ENCODE peak calls at places on chromosomes 2 and 18, in nine cellular contexts. One of them, this sample, is unnamed.

GRCh38 chr2:184560603-184561002 is 37.7 kb upstream of the ZNF804A start:
- DNase-seq in RWPE1: no peak
- DNase-seq in fibroblast of mammary gland: no peak
- DNase-seq in tibial artery: no peak
- DNase-seq in astrocyte of the cerebellum: no peak
- DNase-seq in GM20000: no peak
- DNase-seq in BJ: no peak
- DNase-seq in upper lobe of right lung: no peak
- DNase-seq in bronchial epithelial cell: no peak
- DNase-seq in this sample: no peak

GRCh38 chr2:231339318-231339717 is 56.2 kb upstream of the B3GNT7 start:
- DNase-seq in tibial artery: no peak
- DNase-seq in bronchial epithelial cell: no peak
- DNase-seq in astrocyte of the cerebellum: no peak
- DNase-seq in RWPE1: no peak
- DNase-seq in upper lobe of right lung: no peak
- DNase-seq in fibroblast of mammary gland: no peak
- DNase-seq in GM20000: no peak
- DNase-seq in BJ: no peak
- DNase-seq in this sample: peak; percentile 13

GRCh38 chr2:30912056-30912455 is 104.8 kb upstream of the CAPN13 start:
- DNase-seq in upper lobe of right lung: no peak
- DNase-seq in GM20000: no peak
- DNase-seq in tibial artery: no peak
- DNase-seq in astrocyte of the cerebellum: no peak
- DNase-seq in bronchial epithelial cell: no peak
- DNase-seq in fibroblast of mammary gland: no peak
- DNase-seq in RWPE1: no peak
- DNase-seq in BJ: no peak
- DNase-seq in this sample: no peak

GRCh38 chr2:118222643-118223486 is 134.6 kb downstream of the INSIG2 start:
- DNase-seq in tibial artery: no peak
- DNase-seq in upper lobe of right lung: no peak
- DNase-seq in BJ: no peak
- DNase-seq in fibroblast of mammary gland: no peak
- DNase-seq in astrocyte of the cerebellum: no peak
- DNase-seq in GM20000: no peak
- DNase-seq in bronchial epithelial cell: no peak
- DNase-seq in RWPE1: no peak
- DNase-seq in this sample: no peak

GRCh38 chr2:157699806-157700205 is 71.1 kb upstream of the ACVR1C start:
- DNase-seq in BJ: no peak
- DNase-seq in astrocyte of the cerebellum: no peak
- DNase-seq in bronchial epithelial cell: no peak
- DNase-seq in fibroblast of mammary gland: no peak
- DNase-seq in RWPE1: no peak
- DNase-seq in tibial artery: no peak
- DNase-seq in upper lobe of right lung: no peak
- DNase-seq in GM20000: no peak
- DNase-seq in this sample: no peak

GRCh38 chr2:172807011-172807410 is 71.4 kb downstream of the RAPGEF4 start:
- DNase-seq in fibroblast of mammary gland: no peak
- DNase-seq in tibial artery: no peak
- DNase-seq in astrocyte of the cerebellum: no peak
- DNase-seq in BJ: no peak
- DNase-seq in upper lobe of right lung: no peak
- DNase-seq in bronchial epithelial cell: no peak
- DNase-seq in RWPE1: no peak
- DNase-seq in GM20000: no peak
- DNase-seq in this sample: no peak

GRCh38 chr18:76814256-76814655 is 8.1 kb upstream of the ZNF236 start:
- DNase-seq in bronchial epithelial cell: no peak
- DNase-seq in fibroblast of mammary gland: no peak
- DNase-seq in RWPE1: no peak
- DNase-seq in upper lobe of right lung: no peak
- DNase-seq in BJ: no peak
- DNase-seq in astrocyte of the cerebellum: no peak
- DNase-seq in GM20000: no peak
- DNase-seq in tibial artery: no peak
- DNase-seq in this sample: no peak

GRCh38 chr2:59727191-59727590 is 826.3 kb downstream of the BCL11A start:
- DNase-seq in tibial artery: no peak
- DNase-seq in astrocyte of the cerebellum: no peak
- DNase-seq in GM20000: no peak
- DNase-seq in bronchial epithelial cell: no peak
- DNase-seq in upper lobe of right lung: no peak
- DNase-seq in BJ: no peak
- DNase-seq in fibroblast of mammary gland: no peak
- DNase-seq in RWPE1: no peak
- DNase-seq in this sample: no peak

GRCh38 chr2:48050711-48051110 is 144.4 kb upstream of the FBXO11 start:
- DNase-seq in bronchial epithelial cell: no peak
- DNase-seq in GM20000: no peak
- DNase-seq in upper lobe of right lung: no peak
- DNase-seq in tibial artery: no peak
- DNase-seq in BJ: no peak
- DNase-seq in fibroblast of mammary gland: no peak
- DNase-seq in RWPE1: no peak
- DNase-seq in astrocyte of the cerebellum: no peak
- DNase-seq in this sample: no peak

GRCh38 chr2:21163213-21163612 is 39.4 kb downstream of the TDRD15 start:
- DNase-seq in GM20000: no peak
- DNase-seq in upper lobe of right lung: no peak
- DNase-seq in RWPE1: no peak
- DNase-seq in bronchial epithelial cell: no peak
- DNase-seq in fibroblast of mammary gland: no peak
- DNase-seq in tibial artery: no peak
- DNase-seq in BJ: no peak
- DNase-seq in astrocyte of the cerebellum: no peak
- DNase-seq in this sample: no peak

GRCh38 chr18:21443776-21444464 is 156.6 kb downstream of the ESCO1 start:
- DNase-seq in bronchial epithelial cell: no peak
- DNase-seq in fibroblast of mammary gland: peak; percentile 27
- DNase-seq in RWPE1: no peak
- DNase-seq in GM20000: no peak
- DNase-seq in tibial artery: no peak
- DNase-seq in upper lobe of right lung: no peak
- DNase-seq in BJ: no peak
- DNase-seq in astrocyte of the cerebellum: no peak
- DNase-seq in this sample: no peak

GRCh38 chr2:11753886-11754704 is 7.7 kb downstream of the LPIN1 start:
- DNase-seq in RWPE1: peak; percentile 69
- DNase-seq in bronchial epithelial cell: peak; percentile 82
- DNase-seq in astrocyte of the cerebellum: peak; percentile 27
- DNase-seq in fibroblast of mammary gland: peak; percentile 75
- DNase-seq in GM20000: peak; percentile 51
- DNase-seq in tibial artery: no peak
- DNase-seq in BJ: no peak
- DNase-seq in upper lobe of right lung: no peak
- DNase-seq in this sample: peak; percentile 88

GRCh38 chr2:229154381-229154780 is 116.7 kb downstream of the PID1 start:
- DNase-seq in astrocyte of the cerebellum: peak; percentile 87
- DNase-seq in bronchial epithelial cell: no peak
- DNase-seq in RWPE1: no peak
- DNase-seq in fibroblast of mammary gland: peak; percentile 10
- DNase-seq in BJ: no peak
- DNase-seq in upper lobe of right lung: no peak
- DNase-seq in GM20000: no peak
- DNase-seq in tibial artery: no peak
- DNase-seq in this sample: no peak

GRCh38 chr18:59718108-59719057 is 21.2 kb upstream of the CCBE1 start:
- DNase-seq in GM20000: no peak
- DNase-seq in RWPE1: peak; percentile 82
- DNase-seq in astrocyte of the cerebellum: peak; percentile 46
- DNase-seq in bronchial epithelial cell: peak; percentile 80
- DNase-seq in fibroblast of mammary gland: peak; percentile 97
- DNase-seq in BJ: peak; percentile 92
- DNase-seq in upper lobe of right lung: no peak
- DNase-seq in tibial artery: no peak
- DNase-seq in this sample: peak; percentile 68

GRCh38 chr2:227701556-227701955 is 16.3 kb downstream of the SLC19A3 start:
- DNase-seq in RWPE1: no peak
- DNase-seq in BJ: no peak
- DNase-seq in GM20000: no peak
- DNase-seq in upper lobe of right lung: no peak
- DNase-seq in fibroblast of mammary gland: no peak
- DNase-seq in astrocyte of the cerebellum: no peak
- DNase-seq in bronchial epithelial cell: no peak
- DNase-seq in tibial artery: no peak
- DNase-seq in this sample: no peak

GRCh38 chr2:85600951-85601770 is 1.3 kb downstream of the TMEM150A start:
- DNase-seq in fibroblast of mammary gland: no peak
- DNase-seq in upper lobe of right lung: no peak
- DNase-seq in tibial artery: no peak
- DNase-seq in astrocyte of the cerebellum: no peak
- DNase-seq in BJ: no peak
- DNase-seq in RWPE1: no peak
- DNase-seq in GM20000: no peak
- DNase-seq in bronchial epithelial cell: no peak
- DNase-seq in this sample: no peak

GRCh38 chr2:85604568-85605339 is 2.3 kb upstream of the TMEM150A start:
- DNase-seq in astrocyte of the cerebellum: no peak
- DNase-seq in fibroblast of mammary gland: no peak
- DNase-seq in BJ: no peak
- DNase-seq in tibial artery: no peak
- DNase-seq in bronchial epithelial cell: peak; percentile 42
- DNase-seq in upper lobe of right lung: no peak
- DNase-seq in GM20000: no peak
- DNase-seq in RWPE1: peak; percentile 48
- DNase-seq in this sample: no peak

GRCh38 chr2:85601771-85602475 is 575 bp downstream of the TMEM150A start:
- DNase-seq in bronchial epithelial cell: no peak
- DNase-seq in RWPE1: no peak
- DNase-seq in BJ: no peak
- DNase-seq in tibial artery: peak; percentile 77
- DNase-seq in astrocyte of the cerebellum: no peak
- DNase-seq in fibroblast of mammary gland: no peak
- DNase-seq in upper lobe of right lung: peak; percentile 90
- DNase-seq in GM20000: peak; percentile 49
- DNase-seq in this sample: peak; percentile 44

GRCh38 chr2:85600235-85600575 is 2.3 kb downstream of the TMEM150A start:
- DNase-seq in bronchial epithelial cell: no peak
- DNase-seq in fibroblast of mammary gland: no peak
- DNase-seq in GM20000: no peak
- DNase-seq in upper lobe of right lung: no peak
- DNase-seq in RWPE1: no peak
- DNase-seq in astrocyte of the cerebellum: no peak
- DNase-seq in BJ: no peak
- DNase-seq in tibial artery: no peak
- DNase-seq in this sample: no peak

DNA sequence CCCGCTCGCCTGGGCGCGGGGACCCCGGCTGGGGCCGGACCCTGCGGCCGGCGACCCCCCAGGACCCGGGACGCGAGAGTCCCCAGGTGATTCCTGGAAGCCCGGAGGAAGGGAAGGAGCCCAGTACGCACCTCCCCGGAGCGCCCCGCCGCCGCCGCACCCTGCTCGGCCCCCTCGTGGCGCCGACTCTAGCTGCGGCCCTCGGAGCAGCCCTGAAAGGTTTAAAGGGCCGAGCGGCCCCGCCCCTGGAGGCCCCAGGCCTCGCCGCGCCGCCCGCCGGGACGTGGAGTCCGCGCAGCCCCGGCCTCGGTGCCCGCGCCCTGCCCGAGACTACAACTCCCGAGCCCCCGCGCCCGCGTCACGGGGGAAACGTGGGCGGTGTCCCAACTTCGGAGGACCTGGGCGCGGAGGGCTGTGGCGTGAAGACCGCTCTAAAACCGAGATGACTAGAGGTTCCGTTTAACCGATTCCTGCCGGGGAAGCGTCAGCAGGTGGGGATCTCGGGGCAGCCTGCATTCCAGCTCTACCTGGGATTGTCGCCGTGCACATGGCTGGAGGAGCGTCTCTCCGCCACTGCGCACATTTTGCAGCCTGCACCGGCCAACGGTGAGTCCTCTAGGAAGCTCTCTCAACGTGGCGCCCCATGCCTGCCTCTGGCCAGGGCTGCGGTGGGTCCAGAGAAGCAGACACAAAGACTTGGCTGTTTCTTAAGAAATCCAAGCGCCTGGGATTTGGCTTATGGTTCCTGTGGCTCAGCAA is at the start of gene TMEM150A:
- DNase-seq in GM20000: peak; percentile 96
- DNase-seq in fibroblast of mammary gland: peak; percentile 84
- DNase-seq in astrocyte of the cerebellum: peak; percentile 63
- DNase-seq in BJ: no peak
- DNase-seq in tibial artery: peak; percentile 96
- DNase-seq in upper lobe of right lung: peak; percentile 98
- DNase-seq in bronchial epithelial cell: peak; percentile 69
- DNase-seq in RWPE1: peak; percentile 85
- DNase-seq in this sample: peak; percentile 90
- TF ChIP-seq CTCF in GM20000: no peak
- TF ChIP-seq CTCF in fibroblast of mammary gland: no peak
- TF ChIP-seq CTCF in astrocyte of the cerebellum: peak; percentile 13
- TF ChIP-seq CTCF in BJ: peak; percentile 28
- TF ChIP-seq CTCF in tibial artery: peak; percentile 43
- TF ChIP-seq CTCF in upper lobe of right lung: peak; percentile 50
- TF ChIP-seq CTCF in bronchial epithelial cell: peak; percentile 36
- TF ChIP-seq CTCF in RWPE1: no peak
- TF ChIP-seq CTCF in this sample: peak; percentile 30

GRCh38 chr2:129813404-129813803 is 166.1 kb upstream of the RAB6C start:
- DNase-seq in upper lobe of right lung: no peak
- DNase-seq in astrocyte of the cerebellum: no peak
- DNase-seq in tibial artery: no peak
- DNase-seq in fibroblast of mammary gland: peak; percentile 2
- DNase-seq in RWPE1: no peak
- DNase-seq in GM20000: no peak
- DNase-seq in bronchial epithelial cell: peak; percentile 17
- DNase-seq in BJ: no peak
- DNase-seq in this sample: peak; percentile 18
- TF ChIP-seq CTCF in upper lobe of right lung: no peak
- TF ChIP-seq CTCF in astrocyte of the cerebellum: no peak
- TF ChIP-seq CTCF in tibial artery: no peak
- TF ChIP-seq CTCF in fibroblast of mammary gland: no peak
- TF ChIP-seq CTCF in RWPE1: no peak
- TF ChIP-seq CTCF in GM20000: no peak
- TF ChIP-seq CTCF in bronchial epithelial cell: peak; percentile 10
- TF ChIP-seq CTCF in BJ: no peak
- TF ChIP-seq CTCF in this sample: no peak

DNA sequence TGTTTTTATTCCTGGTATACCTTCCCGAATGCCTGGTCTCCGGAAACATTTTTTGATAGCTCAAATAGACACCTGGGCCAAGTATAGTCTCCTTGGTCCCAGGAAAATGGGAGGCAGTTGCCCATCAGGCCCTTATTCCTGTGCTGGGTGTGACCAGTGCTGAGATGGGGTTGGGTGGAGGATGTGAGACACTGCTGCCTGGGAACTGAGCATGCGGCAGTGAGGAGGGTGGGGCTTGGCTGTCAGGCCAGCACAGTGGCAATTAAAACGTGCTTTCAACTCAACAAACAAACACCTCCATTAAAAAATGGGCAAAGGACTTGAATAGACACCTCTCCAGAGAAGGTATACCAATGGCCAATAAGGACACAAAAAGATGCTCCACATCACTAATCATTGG is 12.5 kb downstream of the KLHL29 start:
- DNase-seq in bronchial epithelial cell: no peak
- DNase-seq in astrocyte of the cerebellum: no peak
- DNase-seq in upper lobe of right lung: no peak
- DNase-seq in BJ: no peak
- DNase-seq in fibroblast of mammary gland: no peak
- DNase-seq in RWPE1: no peak
- DNase-seq in GM20000: no peak
- DNase-seq in tibial artery: no peak
- DNase-seq in this sample: no peak
- TF ChIP-seq CTCF in bronchial epithelial cell: no peak
- TF ChIP-seq CTCF in astrocyte of the cerebellum: no peak
- TF ChIP-seq CTCF in upper lobe of right lung: no peak
- TF ChIP-seq CTCF in BJ: no peak
- TF ChIP-seq CTCF in fibroblast of mammary gland: no peak
- TF ChIP-seq CTCF in RWPE1: no peak
- TF ChIP-seq CTCF in GM20000: no peak
- TF ChIP-seq CTCF in tibial artery: no peak
- TF ChIP-seq CTCF in this sample: no peak

GRCh38 chr2:218269900-218270720 is at the start of the genes AAMP and PNKD:
- DNase-seq in RWPE1: peak; percentile 99
- DNase-seq in fibroblast of mammary gland: peak; percentile 99
- DNase-seq in tibial artery: peak; percentile 100
- DNase-seq in bronchial epithelial cell: peak; percentile 94
- DNase-seq in BJ: peak; percentile 97
- DNase-seq in astrocyte of the cerebellum: peak; percentile 99
- DNase-seq in upper lobe of right lung: peak; percentile 100
- DNase-seq in GM20000: peak; percentile 98
- DNase-seq in this sample: peak; percentile 100
- TF ChIP-seq CTCF in RWPE1: no peak
- TF ChIP-seq CTCF in fibroblast of mammary gland: no peak
- TF ChIP-seq CTCF in tibial artery: no peak
- TF ChIP-seq CTCF in bronchial epithelial cell: peak; percentile 14
- TF ChIP-seq CTCF in BJ: no peak
- TF ChIP-seq CTCF in astrocyte of the cerebellum: no peak
- TF ChIP-seq CTCF in upper lobe of right lung: peak; percentile 32
- TF ChIP-seq CTCF in GM20000: no peak
- TF ChIP-seq CTCF in this sample: no peak

This sample was measured in MCF 10A.